ENCODE peak calls at places on chromosomes 5 and 9, in four cellular contexts. U is HepG2, G is K562, A is GM12878. X is an unnamed sample.

GRCh38 chr5:177434437-177434836 is 8.0 kb downstream of the GRK6 start:
- DNase-seq in U (no peak), G (no peak), A (no peak), X (no peak)

GRCh38 chr5:79886456-79886855 is 104.6 kb downstream of the MTX3 start:
- DNase-seq in U (no peak), G (no peak), A (no peak), X (no peak)

GRCh38 chr5:95988094-95988493 is 26.4 kb upstream of the ELL2 start:
- DNase-seq in U (peak), G (no peak), A (no peak), X (no peak)

GRCh38 chr5:121424976-121425375 is 426.7 kb upstream of the FTMT start:
- DNase-seq in U (no peak), G (no peak), A (no peak), X (no peak)

GRCh38 chr5:68285857-68286611 is 70.5 kb downstream of the PIK3R1 start:
- DNase-seq in U (peak), G (peak), A (no peak), X (no peak)

GRCh38 chr5:152634596-152634995 is 229.5 kb upstream of the NMUR2 start:
- DNase-seq in U (no peak), G (no peak), A (no peak), X (no peak)

GRCh38 chr5:167770461-167770860 is 521.0 kb upstream of the WWC1 start:
- DNase-seq in U (no peak), G (no peak), A (no peak), X (no peak)

GRCh38 chr9:97176206-97176605 is 131.3 kb upstream of the CCDC180 start:
- DNase-seq in U (no peak), G (no peak), A (no peak), X (no peak)

GRCh38 chr9:99345451-99345850 is 123.4 kb downstream of the SEC61B start:
- DNase-seq in U (no peak), G (no peak), A (no peak), X (no peak)

GRCh38 chr9:114051706-114052105 is 26.4 kb downstream of the AMBP start:
- DNase-seq in U (no peak), G (no peak), A (no peak), X (no peak)

GRCh38 chr9:131887680-131888079 is 147.8 kb upstream of the RAPGEF1 start:
- DNase-seq in U (no peak), G (no peak), A (no peak), X (no peak)

GRCh38 chr5:108536321-108536720 is 154.4 kb upstream of the FBXL17 start:
- DNase-seq in U (no peak), G (no peak), A (no peak), X (no peak)

GRCh38 chr9:109742759-109743388 is 37.1 kb upstream of the PALM2AKAP2 start:
- DNase-seq in U (no peak), G (no peak), A (no peak), X (no peak)

GRCh38 chr5:172437445-172438303 is 16.7 kb downstream of the SH3PXD2B start:
- DNase-seq in U (peak), G (peak), A (no peak), X (no peak)

GRCh38 chr5:100803391-100803790 is 99.7 kb downstream of the ST8SIA4 start:
- DNase-seq in U (no peak), G (no peak), A (no peak), X (no peak)

GRCh38 chr5:17444496-17444895 is 53.5 kb upstream of the TAF11L2 start:
- DNase-seq in U (no peak), G (no peak), A (no peak), X (no peak)

GRCh38 chr9:103755441-103755840 is 338.7 kb upstream of the SMC2 start:
- DNase-seq in U (no peak), G (no peak), A (no peak), X (no peak)

GRCh38 chr5:17000296-17000939 is 64.3 kb upstream of the MYO10 start:
- DNase-seq in U (no peak), G (no peak), A (no peak), X (no peak)

GRCh38 chr5:145938699-145939531 is 2.5 kb downstream of the SH3RF2 start:
- DNase-seq in U (no peak), G (no peak), A (no peak), X (no peak)

GRCh38 chr5:179233909-179234562 is 111.2 kb downstream of the ADAMTS2 start:
- DNase-seq in U (no peak), G (no peak), A (no peak), X (no peak)

GRCh38 chr5:133276171-133276570 is 224.4 kb downstream of the HSPA4 start:
- DNase-seq in U (no peak), G (no peak), A (no peak), X (no peak)

GRCh38 chr5:74167206-74167929 is 473.2 kb downstream of the ENC1 start:
- DNase-seq in U (no peak), G (no peak), A (no peak), X (no peak)

GRCh38 chr5:141518616-141519015 is 29.7 kb downstream of the PCDHGC5 start:
- DNase-seq in U (no peak), G (no peak), A (no peak), X (no peak)

GRCh38 chr5:131436081-131436480 is 172.2 kb downstream of the CDC42SE2 start:
- DNase-seq in U (no peak), G (no peak), A (no peak), X (no peak)

GRCh38 chr5:180171568-180172094 is 37.4 kb downstream of the RASGEF1C start:
- DNase-seq in U (no peak), G (no peak), A (no peak), X (no peak)

GRCh38 chr9:35489313-35490154 is at the start of gene RUSC2:
- DNase-seq in U (peak), G (peak), A (no peak), X (peak)

GRCh38 chr9:126465977-126466376 is 139.3 kb downstream of the MVB12B start:
- DNase-seq in U (no peak), G (no peak), A (no peak), X (no peak)

GRCh38 chr9:16417101-16417500 is 453.4 kb downstream of the BNC2 start:
- DNase-seq in U (no peak), G (no peak), A (peak), X (no peak)

GRCh38 chr5:16888694-16889124 is 47.4 kb downstream of the MYO10 start:
- DNase-seq in U (no peak), G (no peak), A (no peak), X (no peak)

GRCh38 chr5:132414634-132415377 is 45.3 kb downstream of the SLC22A5 start:
- DNase-seq in U (peak), G (no peak), A (no peak), X (no peak)

GRCh38 chr9:75238311-75238976 is 150.1 kb downstream of the OSTF1 start:
- DNase-seq in U (peak), G (peak), A (peak), X (peak)

GRCh38 chr5:96896285-96896711 is 20.0 kb downstream of the ERAP2 start:
- DNase-seq in U (no peak), G (no peak), A (no peak), X (no peak)

DNA sequence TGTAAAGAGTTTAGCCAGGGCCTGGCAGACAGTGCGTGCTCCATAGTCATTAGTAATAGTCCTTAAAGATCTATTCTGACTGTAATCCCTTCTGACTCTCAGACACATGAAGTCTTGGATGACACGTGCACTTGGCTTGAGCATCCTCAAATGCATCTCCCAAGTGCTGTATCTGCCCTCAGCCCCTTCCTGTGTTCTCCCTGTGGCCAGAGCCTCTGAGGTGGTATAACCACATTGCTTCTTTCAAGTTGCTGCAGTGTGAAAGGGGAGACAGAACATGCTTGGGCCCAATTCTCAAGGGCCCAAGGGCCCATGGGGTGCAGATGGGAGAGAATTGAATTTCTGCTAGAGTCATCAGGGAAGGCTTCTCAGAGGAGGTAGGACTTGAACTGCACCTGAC is 30.1 kb upstream of the HAND1 start:
- DNase-seq in U (no peak), G (no peak), A (no peak), X (no peak)
- TF ChIP-seq TAF1 in U (no peak), G (no peak), A (no peak), X (no peak)

GRCh38 chr5:159214486-159215271 is 5.3 kb upstream of the RNF145 start:
- DNase-seq in U (no peak), G (no peak), A (no peak), X (no peak)
- TF ChIP-seq ZNF274 in U (no peak), G (no peak), A (no peak), X (no peak)

GRCh38 chr5:8726383-8727036 is 819.4 kb downstream of the SEMA5A start:
- DNase-seq in U (no peak), G (no peak), A (no peak), X (no peak)

GRCh38 chr5:8730194-8730593 is 815.7 kb downstream of the SEMA5A start:
- DNase-seq in U (no peak), G (no peak), A (no peak), X (no peak)

GRCh38 chr5:8729437-8729836 is 816.4 kb downstream of the SEMA5A start:
- DNase-seq in U (no peak), G (no peak), A (no peak), X (no peak)
- TF ChIP-seq USF2 in U (no peak), G (no peak), A (no peak), X (no peak)

GRCh38 chr9:100396769-100397168 is 30.2 kb upstream of the MSANTD3 start:
- DNase-seq in U (no peak), G (no peak), A (no peak), X (no peak)
- TF ChIP-seq TAF1 in U (no peak), G (no peak), A (no peak), X (no peak)

GRCh38 chr9:69621735-69622460 is 50.3 kb downstream of the APBA1 start:
- DNase-seq in U (no peak), G (no peak), A (no peak), X (no peak)
- TF ChIP-seq ZNF274 in U (no peak), G (no peak), A (no peak), X (no peak)

GRCh38 chr5:52920929-52921328 is 68.2 kb upstream of the ITGA2 start:
- DNase-seq in U (no peak), G (no peak), A (no peak), X (no peak)

GRCh38 chr5:52915176-52915875 is 73.8 kb upstream of the ITGA2 start:
- DNase-seq in U (peak), G (peak), A (peak), X (peak)
- TF ChIP-seq USF2 in U (no peak), G (no peak), A (no peak), X (no peak)

GRCh38 chr9:95167998-95168397 is 149.5 kb downstream of the FANCC start:
- DNase-seq in U (peak), G (peak), A (no peak), X (peak)
- TF ChIP-seq TAF1 in U (no peak), G (no peak), A (no peak), X (no peak)

GRCh38 chr5:142981475-142981874 is 211.3 kb downstream of the ARHGAP26 start:
- DNase-seq in U (no peak), G (no peak), A (no peak), X (no peak)

GRCh38 chr5:142984525-142984924 is 214.3 kb downstream of the ARHGAP26 start:
- DNase-seq in U (no peak), G (no peak), A (no peak), X (no peak)

GRCh38 chr5:142984016-142984415 is 213.8 kb downstream of the ARHGAP26 start:
- DNase-seq in U (no peak), G (no peak), A (no peak), X (no peak)

GRCh38 chr5:142981886-142982820 is 212.0 kb downstream of the ARHGAP26 start:
- DNase-seq in U (peak), G (no peak), A (no peak), X (no peak)

DNA sequence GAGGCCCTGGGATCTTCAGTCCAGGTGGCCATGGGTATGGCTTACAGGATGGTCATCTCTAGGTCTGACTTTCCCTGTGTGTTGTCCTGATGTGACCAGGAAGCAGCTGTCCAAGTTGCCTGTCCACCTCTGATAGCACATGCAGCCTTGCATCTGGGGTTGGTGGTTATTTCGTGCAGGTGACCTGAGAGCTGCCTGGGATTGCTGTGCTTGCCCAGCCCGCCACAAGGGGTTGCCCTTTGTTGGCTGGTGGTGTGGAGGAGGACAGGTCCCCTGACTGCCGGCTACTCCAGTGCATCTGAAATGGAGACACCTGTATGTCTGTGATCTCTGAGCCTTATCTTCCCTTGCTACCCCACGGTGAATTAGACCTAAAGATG is 212.6 kb downstream of the ARHGAP26 start:
- DNase-seq in U (no peak), G (no peak), A (no peak), X (no peak)
- TF ChIP-seq ZNF274 in U (no peak), G (no peak), A (no peak), X (no peak)